ENCODE peak calls at places on chromosomes 3 and 15, in ten cellular contexts. M is cardiac fibroblast, X is esophagus muscularis mucosa, U is neuronal stem cell, Z is foreskin fibroblast, R is mammary epithelial cell, F is HFF-Myc, Y is fibroblast of lung, J is cardiac muscle cell, Q is tibial artery. A is an unnamed sample.

GRCh38 chr15:64883997-64884511 is 27.6 kb upstream of the ANKDD1A start:
- DNase-seq in J (peak; percentile 76), U (no peak), Z (peak; percentile 91), Q (peak; percentile 87), M (peak; percentile 96), X (no peak), Y (peak; percentile 84), F (no peak), R (peak; percentile 92), A (peak; percentile 94)

GRCh38 chr15:80942746-80943565 is 46.7 kb downstream of the MESD start:
- DNase-seq in U (no peak), J (no peak), R (no peak), Z (no peak), M (no peak), X (no peak), F (no peak), Y (peak; percentile 93), Q (peak; percentile 63), A (peak; percentile 58)

GRCh38 chr3:50600141-50600753 is 11.3 kb downstream of the CISH start:
- DNase-seq in Q (no peak), X (no peak), J (no peak), Z (no peak), R (no peak), Y (no peak), U (no peak), M (no peak), F (no peak), A (no peak)

GRCh38 chr3:108103971-108104797 is 13.4 kb upstream of the CD47 start:
- DNase-seq in M (peak; percentile 28), X (no peak), F (no peak), R (no peak), Y (peak; percentile 30), J (no peak), U (no peak), Q (no peak), Z (peak; percentile 54), A (no peak)

GRCh38 chr15:57505949-57506391 is 85.7 kb upstream of the MYZAP start:
- DNase-seq in X (no peak), M (peak; percentile 52), R (peak; percentile 69), F (no peak), J (peak; percentile 55), Q (peak; percentile 85), Z (peak; percentile 90), Y (peak; percentile 35), U (no peak), A (no peak)

GRCh38 chr3:128006061-128006470 is 46.2 kb upstream of the SEC61A1 start:
- DNase-seq in U (peak; percentile 30), X (no peak), Y (no peak), F (no peak), Z (no peak), M (no peak), R (no peak), Q (no peak), J (no peak), A (no peak)

GRCh38 chr3:161422171-161422693 is 50.9 kb upstream of the SPTSSB start:
- DNase-seq in R (no peak), J (no peak), X (no peak), F (no peak), Q (no peak), U (no peak), Y (no peak), Z (peak; percentile 15), M (no peak), A (no peak)

GRCh38 chr15:64209680-64210334 is 47.0 kb upstream of the PPIB start:
- DNase-seq in X (no peak), J (peak; percentile 35), M (peak; percentile 66), R (peak; percentile 11), U (no peak), Q (no peak), F (peak; percentile 37), Y (peak; percentile 42), Z (peak; percentile 64), A (peak; percentile 64)

GRCh38 chr15:58222698-58223097 is 84.5 kb downstream of the AQP9 start:
- DNase-seq in F (no peak), Q (no peak), R (peak; percentile 34), Z (peak; percentile 65), X (no peak), J (no peak), M (no peak), U (no peak), Y (peak; percentile 54), A (peak; percentile 37)

GRCh38 chr3:167882057-167882667 is 146.6 kb downstream of the SERPINI1 start:
- DNase-seq in U (no peak), Z (peak; percentile 53), F (peak; percentile 4), Y (peak; percentile 51), J (peak; percentile 59), R (peak; percentile 19), M (peak; percentile 74), Q (no peak), X (no peak), A (peak; percentile 73)

GRCh38 chr15:69629631-69630161 is 177.1 kb downstream of the RPLP1 start:
- DNase-seq in U (no peak), R (no peak), Y (no peak), M (no peak), X (peak; percentile 68), J (no peak), Z (no peak), Q (no peak), F (no peak), A (no peak)

GRCh38 chr3:33557829-33558228 is 117.6 kb upstream of the UBP1 start:
- DNase-seq in X (no peak), Y (no peak), J (no peak), U (no peak), F (no peak), Q (no peak), Z (no peak), R (no peak), M (no peak), A (no peak)

GRCh38 chr3:133475245-133476010 is 75.6 kb downstream of the BFSP2 start:
- DNase-seq in J (no peak), Z (no peak), X (no peak), F (no peak), M (no peak), Q (no peak), R (no peak), Y (no peak), U (no peak), A (no peak)

DNA sequence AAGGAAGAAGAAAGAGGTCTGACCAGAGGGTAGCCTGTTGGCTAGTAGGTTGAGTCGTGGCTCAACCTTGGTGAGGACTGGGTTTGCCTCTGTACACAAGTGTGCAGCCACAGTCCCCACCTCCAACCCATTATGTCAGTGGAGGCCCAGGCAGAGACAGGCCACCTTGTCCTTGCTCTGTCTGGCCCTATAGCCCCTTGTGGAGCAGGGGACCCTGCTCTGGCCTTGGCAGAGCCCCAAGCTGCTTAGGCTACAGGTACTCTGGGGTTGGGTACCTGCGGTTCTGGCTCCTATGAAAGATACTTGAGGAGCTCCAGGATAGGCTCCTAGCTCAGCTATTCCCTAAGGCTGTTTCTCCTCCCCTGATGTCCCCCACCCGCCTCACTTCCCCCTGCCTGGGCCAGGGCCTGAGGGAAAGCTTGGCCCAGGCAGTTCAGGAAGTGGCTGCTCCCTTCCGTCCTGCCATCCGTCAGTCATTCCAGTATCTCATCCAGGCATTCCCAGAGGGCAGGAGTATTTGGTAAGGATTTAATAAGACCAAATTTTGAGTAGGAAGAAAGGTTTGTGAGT is 44.0 kb downstream of the FGD5 start:
- DNase-seq in M (no peak), Q (peak; percentile 61), Y (no peak), R (no peak), J (no peak), X (no peak), U (no peak), Z (no peak), F (no peak), A (no peak)
- H3K4me3 ChIP-seq in M (no peak overlapping the region), Q (no peak overlapping the region), Y (no peak overlapping the region), R (no peak overlapping the region), J (no peak overlapping the region), X (no peak overlapping the region), U (no peak overlapping the region), Z (no peak overlapping the region), F (no peak overlapping the region), A (no peak overlapping the region)

GRCh38 chr15:74432271-74432967 is 1.3 kb downstream of the SEMA7A start:
- DNase-seq in U (no peak), Q (no peak), J (no peak), F (no peak), Z (peak; percentile 29), Y (no peak), R (no peak), M (no peak), X (no peak), A (no peak)
- H3K4me3 ChIP-seq in U (peak overlapping the region; percentile 97), Q (peak overlapping the region; percentile 56), J (peak overlapping the region; percentile 78), F (peak overlapping the region; percentile 71), Z (peak overlapping the region; percentile 77), Y (peak overlapping the region; percentile 59), R (peak overlapping the region; percentile 65), M (peak overlapping the region; percentile 59), X (peak overlapping the region; percentile 75), A (peak overlapping the region; percentile 77)

GRCh38 chr3:61875073-61875472 is 313.7 kb downstream of the PTPRG start:
- DNase-seq in J (peak; percentile 63), R (no peak), X (no peak), Z (no peak), F (no peak), U (no peak), Q (no peak), Y (peak; percentile 44), M (peak; percentile 26), A (no peak)

GRCh38 chr3:61876797-61877196 is 315.4 kb downstream of the PTPRG start:
- DNase-seq in F (no peak), Y (peak; percentile 75), M (peak; percentile 74), Q (no peak), R (no peak), J (no peak), Z (peak; percentile 25), X (no peak), U (no peak), A (peak; percentile 72)

GRCh38 chr3:61875976-61876671 is 314.8 kb downstream of the PTPRG start:
- DNase-seq in Z (no peak), J (no peak), Y (no peak), F (no peak), R (no peak), U (no peak), X (no peak), Q (no peak), M (no peak), A (no peak)

GRCh38 chr3:61875488-61875887 is 314.1 kb downstream of the PTPRG start:
- DNase-seq in Y (no peak), J (no peak), F (no peak), U (no peak), X (no peak), M (no peak), R (no peak), Z (no peak), Q (no peak), A (no peak)

DNA sequence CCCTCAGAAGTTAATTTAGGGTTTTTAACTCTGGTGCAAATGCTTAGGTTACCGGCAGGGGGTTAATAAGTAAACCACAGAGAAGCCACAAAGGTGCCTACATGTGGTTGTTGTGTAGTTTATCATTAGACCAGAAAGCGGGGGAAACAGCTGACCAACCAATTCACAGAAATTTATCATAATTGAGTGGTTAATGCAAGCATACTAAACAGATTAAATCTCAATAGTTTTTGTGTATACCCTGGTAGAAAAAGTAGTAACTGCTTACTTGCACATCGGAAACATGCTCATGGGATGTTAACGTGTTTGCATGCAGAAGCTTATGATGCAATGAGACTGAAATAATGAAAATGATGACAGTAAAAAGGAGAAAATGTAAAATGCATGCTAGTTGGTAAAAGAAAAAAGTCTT is 316.0 kb downstream of the PTPRG start:
- DNase-seq in M (peak; percentile 26), F (no peak), X (no peak), Q (no peak), Y (peak; percentile 29), U (no peak), R (no peak), J (no peak), Z (peak; percentile 33), A (no peak)
- H3K4me3 ChIP-seq in M (no peak overlapping the region), F (no peak overlapping the region), X (no peak overlapping the region), Q (no peak overlapping the region), Y (no peak overlapping the region), U (no peak overlapping the region), R (no peak overlapping the region), J (no peak overlapping the region), Z (no peak overlapping the region), A (no peak overlapping the region)

GRCh38 chr3:123934250-123934649 is 26.8 kb downstream of the CCDC14 start:
- DNase-seq in M (no peak), Z (no peak), X (no peak), J (no peak), R (no peak), F (no peak), Q (no peak), U (no peak), Y (no peak), A (no peak)
- H3K4me3 ChIP-seq in M (no peak overlapping the region), Z (no peak overlapping the region), X (no peak overlapping the region), J (no peak overlapping the region), R (no peak overlapping the region), F (no peak overlapping the region), Q (no peak overlapping the region), U (no peak overlapping the region), Y (no peak overlapping the region), A (no peak overlapping the region)